ENCODE peak calls at places on chromosomes 16 and 17, in four cellular contexts. T is CD4-positive, alpha-beta T cell; D is A549; B is psoas muscle. X is an unnamed sample.
A peak's percentile ranks its signal among the peaks of the same experiment; 100 is the strongest.

GRCh38 chr17:2263183-2263954 is 40.2 kb downstream of the SMG6 start:
- DNase-seq in T (no peak), D (no peak), B (no peak), X (no peak)

GRCh38 chr16:46727184-46727583 is 21.0 kb downstream of the MYLK3 start:
- DNase-seq in T (no peak), D (no peak), B (no peak), X (no peak)

GRCh38 chr16:4373909-4374742 is 2.5 kb downstream of the VASN start:
- DNase-seq in T (no peak), D (peak; percentile 68), B (peak; percentile 81), X (peak; percentile 42)

GRCh38 chr16:15676506-15676905 is 26.5 kb downstream of the NDE1 start:
- DNase-seq in T (no peak), D (no peak), B (no peak), X (no peak)

GRCh38 chr17:75289832-75290337 is 652 bp upstream of the SLC25A19 start:
- DNase-seq in T (peak; percentile 47), D (peak; percentile 70), B (peak; percentile 44), X (peak; percentile 78)

GRCh38 chr17:36001862-36002603 is 680 bp upstream of the CCL15 start:
- DNase-seq in T (no peak), D (peak; percentile 5), B (no peak), X (no peak)

GRCh38 chr16:53080345-53081031 is 25.7 kb downstream of the CHD9 start:
- DNase-seq in T (no peak), D (peak; percentile 92), B (peak; percentile 60), X (peak; percentile 85)

GRCh38 chr17:11296994-11297393 is 56.0 kb downstream of the SHISA6 start:
- DNase-seq in T (no peak), D (peak; percentile 44), B (no peak), X (no peak)

GRCh38 chr17:47220531-47220999 is 11.4 kb downstream of the MYL4 start:
- DNase-seq in T (no peak), D (no peak), B (no peak), X (no peak)

GRCh38 chr17:34059423-34060220 is 195.5 kb upstream of the CCL2 start:
- DNase-seq in T (no peak), D (no peak), B (no peak), X (no peak)

GRCh38 chr17:28247671-28248556 is 71.1 kb upstream of the TMEM97 start:
- DNase-seq in T (no peak), D (no peak), B (no peak), X (no peak)

GRCh38 chr16:84141143-84141670 is 3.8 kb downstream of the HSDL1 start:
- DNase-seq in T (no peak), D (peak; percentile 31), B (no peak), X (no peak)

GRCh38 chr16:84137769-84138357 is 7.1 kb downstream of the HSDL1 start:
- DNase-seq in T (no peak), D (no peak), B (no peak), X (no peak)

GRCh38 chr16:84138824-84139627 is 6.0 kb downstream of the HSDL1 start:
- DNase-seq in T (no peak), D (no peak), B (peak; percentile 42), X (peak; percentile 55)

GRCh38 chr16:84138500-84138823 is 6.5 kb downstream of the HSDL1 start:
- DNase-seq in T (no peak), D (no peak), B (no peak), X (no peak)

GRCh38 chr16:84139628-84140258 is 5.2 kb downstream of the HSDL1 start:
- DNase-seq in T (no peak), D (no peak), B (no peak), X (no peak)
- H3K27ac ChIP-seq in T (no peak overlapping the region), D (no peak overlapping the region), B (peak overlapping the region; percentile 87), X (peak overlapping the region; percentile 86)

GRCh38 chr17:82424001-82424862 is 5.8 kb upstream of the OGFOD3 start:
- DNase-seq in T (peak; percentile 39), D (peak; percentile 60), B (no peak), X (peak; percentile 41)
- TF ChIP-seq CTCF in T (peak; percentile 62), D (peak; percentile 44), B (peak; percentile 35), X (peak; percentile 52)

GRCh38 chr17:73304438-73304837 is 7.4 kb downstream of the CDC42EP4 start:
- DNase-seq in T (no peak), D (no peak), B (no peak), X (no peak)
- H3K27ac ChIP-seq in T (no peak overlapping the region), D (peak overlapping the region; percentile 96), B (peak overlapping the region; percentile 87), X (peak overlapping the region; percentile 96)

DNA sequence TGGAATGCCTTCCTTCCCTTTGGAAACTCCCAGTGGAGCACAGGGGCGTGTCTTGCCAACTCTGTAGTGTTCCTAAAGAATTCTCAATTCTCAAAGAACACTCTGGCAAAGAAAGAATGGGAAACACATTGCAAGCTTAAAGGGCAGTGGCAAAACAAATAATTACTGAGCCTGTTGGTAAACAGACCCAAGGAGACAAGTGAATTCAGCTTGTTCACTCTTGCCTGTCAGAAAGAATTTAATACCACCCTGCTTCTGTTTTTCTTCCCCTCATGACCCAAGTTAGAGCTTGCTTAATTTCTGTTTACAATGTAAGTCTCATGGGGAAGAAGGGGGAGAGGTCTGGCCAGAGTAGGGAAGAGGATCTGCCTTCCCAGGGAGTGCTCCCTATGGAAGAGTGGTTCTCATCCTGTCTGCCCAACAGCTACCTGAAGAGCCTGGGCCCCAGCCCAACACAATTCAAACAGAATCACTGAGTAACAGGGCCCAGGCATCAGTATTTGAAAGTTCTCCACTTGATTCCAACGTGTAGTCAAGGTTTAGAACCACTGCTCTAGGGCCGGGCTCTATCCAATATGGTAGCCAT is 386.0 kb downstream of the SLC39A11 start:
- DNase-seq in T (no peak), D (peak; percentile 97), B (no peak), X (no peak)
- TF ChIP-seq CTCF in T (no peak), D (no peak), B (no peak), X (no peak)

GRCh38 chr16:73068546-73069401 is 20.8 kb upstream of the ZFHX3 start:
- DNase-seq in T (no peak), D (peak; percentile 89), B (peak; percentile 84), X (peak; percentile 60)

GRCh38 chr16:73071131-73071940 is 23.4 kb upstream of the ZFHX3 start:
- DNase-seq in T (no peak), D (peak; percentile 67), B (peak; percentile 52), X (peak; percentile 85)

GRCh38 chr16:73066927-73067670 is 19.2 kb upstream of the ZFHX3 start:
- DNase-seq in T (no peak), D (no peak), B (no peak), X (no peak)

GRCh38 chr16:73067671-73068545 is 20.0 kb upstream of the ZFHX3 start:
- DNase-seq in T (no peak), D (no peak), B (no peak), X (no peak)

DNA sequence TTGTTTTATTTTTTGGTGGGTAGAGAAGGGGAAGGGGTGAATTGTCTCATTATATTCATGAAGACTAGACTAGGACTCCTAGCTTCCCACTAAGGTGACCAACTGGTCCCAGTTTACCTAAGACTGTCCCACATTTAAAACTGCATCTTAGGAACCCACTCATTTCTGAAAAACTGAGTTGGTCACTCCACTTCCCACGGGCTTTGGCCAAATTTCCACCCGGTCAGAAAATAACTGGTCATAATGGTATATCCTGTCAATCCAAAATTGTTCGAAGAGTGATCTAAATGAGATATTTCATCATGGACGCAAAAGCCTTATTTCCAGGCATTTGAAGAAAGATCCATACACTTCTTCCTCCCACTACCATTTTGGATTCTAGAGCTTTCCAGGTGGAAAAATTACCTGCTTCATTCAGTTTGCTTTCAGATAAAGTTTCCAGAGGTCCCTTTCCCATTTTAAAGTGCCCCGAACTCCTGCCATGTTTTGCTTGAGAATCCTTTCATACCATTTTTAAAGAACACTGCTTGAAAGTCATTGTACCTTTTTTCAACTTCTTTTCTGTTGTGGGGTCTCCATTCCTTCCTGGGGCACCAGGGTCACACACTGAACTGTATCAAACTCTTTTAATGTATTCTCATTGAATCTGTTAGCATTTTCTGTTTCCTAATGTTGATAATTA is 21.8 kb upstream of the ZFHX3 start:
- DNase-seq in T (no peak), D (no peak), B (no peak), X (no peak)
- H3K27ac ChIP-seq in T (no peak overlapping the region), D (peak overlapping the region; percentile 91), B (peak overlapping the region; percentile 98), X (peak overlapping the region; percentile 79)

GRCh38 chr16:77225182-77225581 is 26.0 kb downstream of the SYCE1L start:
- DNase-seq in T (no peak), D (no peak), B (no peak), X (no peak)

GRCh38 chr16:77221482-77221881 is 22.3 kb downstream of the SYCE1L start:
- DNase-seq in T (no peak), D (no peak), B (no peak), X (no peak)

GRCh38 chr16:77219437-77219836 is 20.2 kb downstream of the SYCE1L start:
- DNase-seq in T (no peak), D (peak; percentile 66), B (no peak), X (no peak)

GRCh38 chr16:77220427-77220826 is 21.2 kb downstream of the SYCE1L start:
- DNase-seq in T (no peak), D (no peak), B (no peak), X (no peak)

GRCh38 chr16:77223184-77223583 is 24.0 kb downstream of the SYCE1L start:
- DNase-seq in T (no peak), D (peak; percentile 27), B (no peak), X (no peak)
- TF ChIP-seq CTCF in T (no peak), D (peak; percentile 24), B (no peak), X (no peak)

DNA sequence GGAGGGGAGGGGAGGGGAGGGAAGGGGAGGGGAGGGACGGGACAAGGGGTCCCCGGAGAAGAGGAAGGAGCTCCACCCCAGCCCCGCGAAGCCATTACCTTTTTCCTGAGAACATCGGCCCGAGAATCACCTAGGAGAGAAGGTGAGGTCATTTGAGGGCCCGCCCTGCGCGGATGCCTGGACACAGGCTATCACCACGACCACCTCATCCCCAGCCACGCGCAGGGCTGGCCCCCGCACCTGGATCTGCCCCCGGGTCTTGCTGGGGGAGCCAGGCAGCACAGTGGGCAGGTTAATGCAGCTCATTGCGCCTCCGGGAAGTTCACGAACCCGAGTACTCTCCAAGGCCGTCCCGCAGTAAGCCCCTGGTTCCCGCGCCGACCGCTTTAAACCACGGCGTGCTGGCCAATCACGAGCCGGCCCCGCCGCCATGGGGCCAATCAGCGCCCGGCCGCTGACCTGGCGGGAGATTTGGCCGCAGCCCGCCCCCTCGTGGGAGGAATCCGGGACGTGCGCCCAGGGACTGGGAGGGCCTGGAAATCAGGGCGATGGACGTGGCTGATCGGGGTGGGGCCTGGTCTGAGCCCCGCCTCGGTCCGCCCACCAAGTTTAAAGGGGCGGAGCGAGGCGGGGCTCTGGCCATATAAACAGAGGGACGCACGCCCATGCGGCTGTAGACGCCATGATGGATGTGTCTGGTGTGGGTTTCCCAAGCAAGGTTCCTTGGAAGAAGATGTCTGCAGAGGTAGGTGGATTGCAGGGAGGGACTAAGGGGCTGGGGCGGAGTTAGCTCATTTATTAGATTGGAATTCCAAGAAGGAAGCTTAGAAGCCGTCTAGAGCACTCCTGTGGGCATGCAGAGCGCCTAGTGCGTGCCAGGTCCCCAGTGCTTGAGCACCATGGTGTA is at the start of the genes AFMID and TK1:
- DNase-seq in T (peak; percentile 54), D (peak; percentile 99), B (peak; percentile 97), X (peak; percentile 96)
- H3K27ac ChIP-seq in T (no peak within 1 kb of the TSS), D (peak within 1 kb of the TSS; percentile 88), B (peak within 1 kb of the TSS; percentile 71), X (peak within 1 kb of the TSS; percentile 4)

X was measured in adrenal gland.